ENCODE peak calls at places on chromosomes 7 and 10, in ten cellular contexts. Y is kidney epithelial cell; Z is hippocampal formation; C is stimulated activated CD4-positive, alpha-beta T cell treated with anti-CD3 and anti-CD28 coated beads, Interleukin-12 subunit alpha, Interleukin-12 subunit beta, amount 100 ng/mL, for 4 hours; I is AG09309; V is sigmoid colon; L is germinal center; S is amniotic stem cell; F is NCI-H2029; J is iPS DF 6.9. T is an unnamed sample.
A peak's percentile ranks its signal among the peaks of the same experiment; 100 is the strongest.

GRCh38 chr10:84108797-84109196 is 30.5 kb upstream of the GHITM start:
- DNase-seq in Y (no peak), Z (no peak), C (no peak), I (no peak), V (no peak), L (no peak), S (no peak), F (no peak), J (no peak), T (no peak)

GRCh38 chr10:101782811-101783735 is at the start of gene NPM3:
- DNase-seq in Y (peak; percentile 26), Z (peak; percentile 59), C (peak; percentile 84), I (peak; percentile 11), V (peak; percentile 91), L (peak; percentile 86), S (peak; percentile 74), F (peak; percentile 7), J (no peak), T (peak; percentile 31)

GRCh38 chr10:114499630-114500190 is 95.4 kb upstream of the AFAP1L2 start:
- DNase-seq in Y (no peak), Z (no peak), C (peak; percentile 71), I (no peak), V (no peak), L (peak; percentile 40), S (no peak), F (no peak), J (no peak), T (no peak)

GRCh38 chr10:127012769-127013152 is 107.5 kb downstream of the DOCK1 start:
- DNase-seq in Y (peak; percentile 48), Z (peak; percentile 13), C (no peak), I (no peak), V (no peak), L (no peak), S (no peak), F (peak; percentile 7), J (no peak), T (no peak)

GRCh38 chr10:75679546-75679945 is 248.1 kb downstream of the LRMDA start:
- DNase-seq in Y (no peak), Z (no peak), C (no peak), I (no peak), V (no peak), L (no peak), S (no peak), F (no peak), J (no peak), T (no peak)

GRCh38 chr7:47474937-47475879 is 106.7 kb downstream of the TNS3 start:
- DNase-seq in Y (peak; percentile 97), Z (peak; percentile 28), C (no peak), I (peak; percentile 68), V (peak; percentile 91), L (no peak), S (peak; percentile 75), F (peak; percentile 93), J (no peak), T (peak; percentile 78)

GRCh38 chr7:100655908-100656674 is at the start of gene ACTL6B:
- DNase-seq in Y (no peak), Z (peak; percentile 37), C (peak; percentile 52), I (no peak), V (no peak), L (peak; percentile 70), S (no peak), F (peak; percentile 33), J (no peak), T (no peak)

GRCh38 chr7:137390076-137390475 is 46.5 kb upstream of the PTN start:
- DNase-seq in Y (no peak), Z (no peak), C (no peak), I (no peak), V (no peak), L (no peak), S (no peak), F (peak; percentile 71), J (no peak), T (no peak)

GRCh38 chr7:157090485-157091165 is 48.1 kb upstream of the UBE3C start:
- DNase-seq in Y (no peak), Z (no peak), C (no peak), I (no peak), V (peak; percentile 12), L (no peak), S (no peak), F (no peak), J (no peak), T (no peak)

GRCh38 chr10:62098278-62099121 is 170.1 kb downstream of the RTKN2 start:
- DNase-seq in Y (no peak), Z (no peak), C (no peak), I (no peak), V (no peak), L (no peak), S (no peak), F (peak; percentile 0), J (no peak), T (no peak)

GRCh38 chr10:117458571-117458970 is 83.3 kb upstream of the PDZD8 start:
- DNase-seq in Y (no peak), Z (no peak), C (no peak), I (no peak), V (no peak), L (no peak), S (no peak), F (no peak), J (no peak), T (no peak)

GRCh38 chr7:30931161-30931926 is 19.7 kb downstream of the AQP1 start:
- DNase-seq in Y (peak; percentile 39), Z (no peak), C (no peak), I (no peak), V (peak; percentile 68), L (no peak), S (no peak), F (no peak), J (no peak), T (no peak)

GRCh38 chr7:138014686-138015085 is 12.8 kb upstream of the CREB3L2 start:
- DNase-seq in Y (no peak), Z (no peak), C (no peak), I (no peak), V (no peak), L (no peak), S (no peak), F (no peak), J (no peak), T (no peak)

GRCh38 chr10:34295142-34295548 is 520.0 kb downstream of the PARD3 start:
- DNase-seq in Y (no peak), Z (no peak), C (no peak), I (no peak), V (no peak), L (no peak), S (no peak), F (no peak), J (no peak), T (peak; percentile 93)

GRCh38 chr10:96096958-96097357 is 33.1 kb upstream of the ZNF518A start:
- DNase-seq in Y (no peak), Z (no peak), C (no peak), I (no peak), V (no peak), L (no peak), S (no peak), F (no peak), J (no peak), T (no peak)

GRCh38 chr7:2326960-2327359 is 12.7 kb upstream of the SNX8 start:
- DNase-seq in Y (no peak), Z (no peak), C (no peak), I (no peak), V (no peak), L (no peak), S (no peak), F (no peak), J (no peak), T (no peak)

GRCh38 chr10:88062798-88063472 is 199.5 kb downstream of the PTEN start:
- DNase-seq in Y (no peak), Z (no peak), C (no peak), I (no peak), V (no peak), L (no peak), S (no peak), F (no peak), J (no peak), T (no peak)

GRCh38 chr7:76326646-76327233 is 24.3 kb downstream of the HSPB1 start:
- DNase-seq in Y (no peak), Z (no peak), C (no peak), I (no peak), V (no peak), L (no peak), S (no peak), F (no peak), J (no peak), T (no peak)

GRCh38 chr7:134886353-134887057 is 99.8 kb upstream of the AGBL3 start:
- DNase-seq in Y (no peak), Z (no peak), C (no peak), I (no peak), V (peak; percentile 86), L (no peak), S (no peak), F (peak; percentile 18), J (no peak), T (no peak)

GRCh38 chr10:27447540-27447939 is 56.6 kb upstream of the RAB18 start:
- DNase-seq in Y (no peak), Z (no peak), C (no peak), I (no peak), V (no peak), L (no peak), S (no peak), F (no peak), J (no peak), T (no peak)

GRCh38 chr7:117666019-117666418 is 186.2 kb downstream of the CFTR start:
- DNase-seq in Y (peak; percentile 62), Z (no peak), C (no peak), I (no peak), V (no peak), L (no peak), S (no peak), F (no peak), J (no peak), T (no peak)

GRCh38 chr7:129780257-129781127 is 169.0 kb downstream of the NRF1 start:
- DNase-seq in Y (peak; percentile 43), Z (no peak), C (peak; percentile 77), I (no peak), V (no peak), L (peak; percentile 84), S (no peak), F (peak; percentile 90), J (no peak), T (no peak)

GRCh38 chr7:47026733-47027450 is 555.0 kb downstream of the TNS3 start:
- DNase-seq in Y (no peak), Z (no peak), C (no peak), I (no peak), V (no peak), L (no peak), S (no peak), F (peak; percentile 91), J (no peak), T (no peak)

GRCh38 chr10:128042131-128042610 is 84.1 kb downstream of the MKI67 start:
- DNase-seq in Y (no peak), Z (no peak), C (no peak), I (no peak), V (peak; percentile 36), L (no peak), S (no peak), F (no peak), J (no peak), T (no peak)

GRCh38 chr7:92517626-92518025 is 10.7 kb downstream of the PEX1 start:
- DNase-seq in Y (no peak), Z (no peak), C (no peak), I (peak; percentile 20), V (no peak), L (no peak), S (no peak), F (no peak), J (no peak), T (no peak)

GRCh38 chr7:2894118-2894940 is 50.2 kb upstream of the GNA12 start:
- DNase-seq in Y (no peak), Z (no peak), C (peak; percentile 56), I (no peak), V (no peak), L (peak; percentile 69), S (no peak), F (no peak), J (no peak), T (no peak)

GRCh38 chr7:111784971-111785575 is 222.8 kb upstream of the IMMP2L start:
- DNase-seq in Y (no peak), Z (no peak), C (no peak), I (no peak), V (no peak), L (no peak), S (no peak), F (no peak), J (no peak), T (no peak)

GRCh38 chr10:117768333-117769045 is 225.9 kb downstream of the EMX2 start:
- DNase-seq in Y (no peak), Z (no peak), C (no peak), I (no peak), V (no peak), L (no peak), S (no peak), F (no peak), J (no peak), T (no peak)